ENCODE peak calls at places on chromosomes 5 and 9, in ten cellular contexts. B, E, J, W, K, V, A, O, F and D are unnamed samples.
A peak's percentile ranks its signal among the peaks of the same experiment; 100 is the strongest.

GRCh38 chr5:133147815-133148634 is 96.2 kb downstream of the HSPA4 start:
- DNase-seq in B (no peak), E (peak; percentile 73), J (peak; percentile 17), W (no peak), K (no peak), V (no peak), A (no peak), O (no peak), F (no peak), D (no peak)

GRCh38 chr9:119934497-119934896 is 565.3 kb upstream of the BRINP1 start:
- DNase-seq in B (no peak), E (no peak), J (no peak), W (no peak), K (no peak), V (no peak), A (no peak), O (no peak), F (no peak), D (no peak)

GRCh38 chr5:57382665-57383064 is 99.9 kb downstream of the ACTBL2 start:
- DNase-seq in B (no peak), E (no peak), J (no peak), W (no peak), K (no peak), V (no peak), A (no peak), O (no peak), F (no peak), D (no peak)

GRCh38 chr9:112299514-112299913 is 33.9 kb downstream of the PTBP3 start:
- DNase-seq in B (no peak), E (peak; percentile 76), J (peak; percentile 71), W (no peak), K (peak; percentile 84), V (no peak), A (no peak), O (no peak), F (peak; percentile 19), D (no peak)

GRCh38 chr5:34474573-34475021 is 181.5 kb upstream of the RAI14 start:
- DNase-seq in B (no peak), E (peak; percentile 85), J (peak; percentile 78), W (peak; percentile 66), K (peak; percentile 72), V (no peak), A (peak; percentile 62), O (no peak), F (peak; percentile 37), D (peak; percentile 60)

GRCh38 chr5:137217599-137218200 is 281.4 kb downstream of the SPOCK1 start:
- DNase-seq in B (no peak), E (no peak), J (peak; percentile 32), W (no peak), K (peak; percentile 76), V (no peak), A (no peak), O (no peak), F (no peak), D (peak; percentile 85)

GRCh38 chr9:75108571-75108970 is 20.3 kb downstream of the OSTF1 start:
- DNase-seq in B (peak; percentile 23), E (peak; percentile 72), J (peak; percentile 83), W (no peak), K (peak; percentile 60), V (no peak), A (no peak), O (no peak), F (peak; percentile 61), D (peak; percentile 81)

GRCh38 chr9:84511651-84512050 is 157.9 kb upstream of the NTRK2 start:
- DNase-seq in B (no peak), E (no peak), J (no peak), W (no peak), K (no peak), V (no peak), A (no peak), O (no peak), F (no peak), D (no peak)

GRCh38 chr5:94849821-94850736 is 231.6 kb downstream of the SLF1 start:
- DNase-seq in B (peak; percentile 4), E (peak; percentile 88), J (peak; percentile 79), W (peak; percentile 61), K (peak; percentile 67), V (no peak), A (peak; percentile 78), O (no peak), F (peak; percentile 38), D (peak; percentile 67)

GRCh38 chr5:92019376-92019990 is 636.4 kb upstream of the ARRDC3 start:
- DNase-seq in B (no peak), E (peak; percentile 10), J (no peak), W (no peak), K (peak; percentile 34), V (no peak), A (no peak), O (no peak), F (peak; percentile 4), D (peak; percentile 0)

GRCh38 chr9:89000281-89000875 is 9.1 kb downstream of the S1PR3 start:
- DNase-seq in B (no peak), E (no peak), J (no peak), W (no peak), K (no peak), V (no peak), A (no peak), O (no peak), F (no peak), D (no peak)

GRCh38 chr5:140806834-140807775 is at the start of gene PCDHA4:
- DNase-seq in B (no peak), E (peak; percentile 4), J (peak; percentile 6), W (peak; percentile 88), K (peak; percentile 13), V (peak; percentile 90), A (no peak), O (peak; percentile 41), F (no peak), D (no peak)
- TF ChIP-seq CTCF in B (peak; percentile 38), E (peak; percentile 18), J (peak; percentile 26), W (peak; percentile 85), K (peak; percentile 38), V (peak; percentile 80), A (no peak), O (no peak), F (peak; percentile 14), D (peak; percentile 45)

GRCh38 chr5:146124580-146124979 is 19.2 kb upstream of the PLAC8L1 start:
- DNase-seq in B (no peak), E (no peak), J (no peak), W (no peak), K (no peak), V (no peak), A (no peak), O (no peak), F (no peak), D (no peak)

GRCh38 chr5:146126068-146126467 is 20.7 kb upstream of the PLAC8L1 start:
- DNase-seq in B (no peak), E (no peak), J (no peak), W (no peak), K (no peak), V (no peak), A (no peak), O (no peak), F (no peak), D (no peak)

DNA sequence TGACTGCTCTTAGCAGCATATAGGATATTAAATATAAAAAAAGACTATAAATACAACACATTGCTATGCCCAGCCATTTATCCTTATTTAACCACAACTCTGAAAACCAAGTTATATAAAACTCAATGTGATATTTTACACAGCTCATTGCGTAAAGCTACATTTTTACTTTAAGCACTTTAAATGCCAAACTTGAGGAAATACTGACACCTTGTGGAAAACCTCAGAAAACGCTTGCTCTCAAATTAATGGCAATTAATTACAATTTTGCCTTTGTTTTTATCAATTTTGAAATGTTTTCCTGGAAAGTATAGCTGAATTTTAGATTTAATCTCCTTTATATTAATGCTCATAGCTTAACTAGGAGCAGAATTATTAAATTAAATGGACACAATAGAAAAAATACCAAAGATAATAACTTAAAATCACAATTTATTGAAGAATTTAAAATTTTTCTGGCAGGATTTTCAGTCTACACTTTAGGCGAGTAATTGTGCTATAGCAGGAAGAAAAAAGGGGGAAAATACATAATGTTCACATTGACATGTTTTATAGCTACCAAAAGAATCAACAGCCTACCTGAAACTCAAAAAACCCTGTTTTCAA is 25.2 kb upstream of the PLAC8L1 start:
- DNase-seq in B (no peak), E (peak; percentile 70), J (peak; percentile 65), W (peak; percentile 47), K (peak; percentile 52), V (no peak), A (peak; percentile 22), O (no peak), F (peak; percentile 4), D (peak; percentile 31)
- TF ChIP-seq CTCF in B (peak; percentile 52), E (peak; percentile 64), J (peak; percentile 57), W (peak; percentile 82), K (peak; percentile 63), V (peak; percentile 33), A (peak; percentile 38), O (no peak), F (peak; percentile 36), D (peak; percentile 83)

DNA sequence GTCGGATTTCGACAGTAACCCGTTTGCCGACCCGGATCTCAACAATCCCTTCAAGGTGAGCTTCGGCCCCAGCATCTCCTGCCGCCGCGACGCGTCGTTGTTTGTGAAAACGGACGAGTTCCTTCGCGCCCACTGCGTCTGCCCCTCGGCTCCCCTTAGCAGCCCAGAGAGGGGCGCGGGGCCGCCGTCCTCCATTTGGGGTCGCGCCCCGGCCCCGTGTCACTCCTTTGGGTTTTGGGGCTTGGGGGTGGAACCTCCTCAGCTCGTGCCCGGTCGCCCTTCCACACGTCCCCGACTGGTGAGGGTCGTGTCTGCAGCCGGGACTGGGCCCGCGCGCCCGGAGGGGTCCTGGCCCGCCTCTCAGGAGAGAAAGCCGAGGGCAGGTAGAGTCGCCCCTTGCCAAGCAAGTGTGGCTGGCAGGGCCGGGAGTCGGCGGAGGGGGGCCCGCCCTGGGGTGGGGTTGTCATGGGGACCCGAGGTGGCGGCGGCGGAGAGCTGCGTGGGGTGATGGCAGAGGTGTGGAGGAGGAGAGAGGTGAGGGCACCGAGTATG is 333 bp downstream of the SCAMP1 start:
- DNase-seq in B (no peak), E (no peak), J (no peak), W (peak; percentile 62), K (no peak), V (no peak), A (peak; percentile 66), O (peak; percentile 74), F (no peak), D (no peak)
- TF ChIP-seq CTCF in B (no peak), E (no peak), J (no peak), W (no peak), K (no peak), V (no peak), A (no peak), O (no peak), F (no peak), D (no peak)

DNA sequence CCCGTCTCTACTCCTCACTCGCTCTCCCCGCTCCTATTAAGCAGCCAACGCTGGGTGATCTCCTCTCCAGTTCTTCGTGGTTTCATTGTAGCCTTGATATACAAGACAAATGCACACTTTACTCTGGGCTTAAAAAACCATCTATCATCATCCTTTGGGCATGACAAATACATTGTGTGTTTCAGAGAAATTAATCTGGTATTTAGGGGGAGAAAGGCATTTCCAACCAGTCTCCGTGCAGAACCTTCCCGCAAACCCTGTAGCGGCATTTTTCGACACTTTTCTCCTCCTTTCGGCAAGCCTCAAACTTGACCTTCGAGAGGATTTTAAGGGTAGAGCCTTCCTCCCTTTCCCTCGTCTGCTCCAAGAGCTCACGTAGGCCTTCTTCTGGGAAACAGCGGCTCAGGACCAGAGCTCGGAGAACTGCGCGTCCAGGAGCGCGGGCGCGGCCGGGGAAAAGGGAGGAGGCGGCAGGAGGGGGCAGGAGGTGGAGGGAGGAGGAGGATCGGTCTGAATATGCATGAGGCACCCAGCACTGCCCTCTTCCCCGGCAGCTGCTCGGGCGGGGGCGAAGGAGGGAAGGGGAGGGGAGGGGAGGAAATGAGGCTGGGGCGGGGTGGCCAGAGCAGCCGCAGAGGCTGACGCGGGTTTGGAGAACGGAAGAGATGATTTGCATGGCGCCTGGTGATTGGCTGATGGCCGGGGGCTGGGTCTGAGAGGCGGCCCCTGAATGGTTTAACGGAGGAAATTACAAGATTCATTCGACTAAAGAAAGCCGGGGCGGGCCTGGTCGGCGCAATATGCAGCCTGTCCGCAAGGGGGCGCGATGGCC is 127.6 kb downstream of the TMEM161B start:
- DNase-seq in B (peak; percentile 73), E (peak; percentile 97), J (peak; percentile 98), W (peak; percentile 98), K (peak; percentile 94), V (peak; percentile 99), A (peak; percentile 80), O (peak; percentile 92), F (peak; percentile 96), D (peak; percentile 95)
- TF ChIP-seq CTCF in B (peak; percentile 68), E (peak; percentile 73), J (peak; percentile 55), W (peak; percentile 91), K (peak; percentile 55), V (peak; percentile 82), A (peak; percentile 53), O (peak; percentile 64), F (peak; percentile 61), D (peak; percentile 85)